ENCODE peak calls at places on chromosome 18, in ten cellular contexts. Q is heart right ventricle; X is CD8-positive, alpha-beta memory T cell; U is IMR-90; B is left ventricle myocardium inferior; C is fibroblast of lung; D is adipocyte; E is neural progenitor cell; F is heart left ventricle; V is hepatocyte. L is an unnamed sample. For H3K36me3 and H3K4me1, the result is how much of the 10 kb centered on the place peaks cover.

GRCh38 chr18:58005885-58006523 is 38.0 kb upstream of the NEDD4L start:
- DNase-seq in Q (no peak), X (no peak), U (peak), B (no peak), C (peak), D (peak), E (no peak), F (no peak), V (no peak), L (no peak)

GRCh38 chr18:46204143-46204542 is 100.0 kb downstream of the HAUS1 start:
- DNase-seq in Q (no peak), X (no peak), U (no peak), B (no peak), C (no peak), D (no peak), E (no peak), F (no peak), V (no peak), L (no peak)

GRCh38 chr18:61290616-61291015 is 42.6 kb upstream of the CDH20 start:
- DNase-seq in Q (no peak), X (no peak), U (no peak), B (no peak), C (no peak), D (no peak), E (no peak), F (no peak), V (no peak), L (no peak)

GRCh38 chr18:32624182-32624723 is 148.6 kb downstream of the KLHL14 start:
- DNase-seq in Q (no peak), X (no peak), U (no peak), B (no peak), C (no peak), D (no peak), E (no peak), F (no peak), V (no peak), L (no peak)

GRCh38 chr18:31977270-31977872 is 34.4 kb upstream of the TRAPPC8 start:
- DNase-seq in Q (no peak), X (peak), U (peak), B (no peak), C (peak), D (peak), E (peak), F (peak), V (peak), L (peak)

GRCh38 chr18:79570266-79571201 is 109.1 kb upstream of the CTDP1 start:
- DNase-seq in Q (no peak), X (no peak), U (peak), B (no peak), C (peak), D (peak), E (no peak), F (peak), V (no peak), L (no peak)

GRCh38 chr18:74472312-74472711 is 15.2 kb upstream of the DIPK1C start:
- DNase-seq in Q (no peak), X (no peak), U (no peak), B (no peak), C (no peak), D (no peak), E (no peak), F (no peak), V (no peak), L (no peak)

GRCh38 chr18:45107425-45107824 is 426.7 kb downstream of the SETBP1 start:
- DNase-seq in Q (no peak), X (no peak), U (peak), B (no peak), C (peak), D (peak), E (no peak), F (no peak), V (no peak), L (no peak)

GRCh38 chr18:57900906-57901305 is 97.8 kb upstream of the ATP8B1 start:
- DNase-seq in Q (no peak), X (no peak), U (no peak), B (no peak), C (peak), D (peak), E (no peak), F (no peak), V (no peak), L (no peak)

GRCh38 chr18:22169011-22169888 is at the start of gene GATA6:
- DNase-seq in Q (peak), X (peak), U (peak), B (peak), C (peak), D (peak), E (peak), F (peak), V (peak), L (peak)

GRCh38 chr18:48292787-48293409 is 116.3 kb downstream of the ZBTB7C start:
- DNase-seq in Q (no peak), X (no peak), U (no peak), B (no peak), C (no peak), D (no peak), E (no peak), F (no peak), V (no peak), L (peak)

GRCh38 chr18:74451148-74451547 is 6.0 kb downstream of the DIPK1C start:
- DNase-seq in Q (no peak), X (no peak), U (no peak), B (no peak), C (no peak), D (no peak), E (no peak), F (no peak), V (no peak), L (no peak)

GRCh38 chr18:61541673-61542072 is 208.4 kb downstream of the CDH20 start:
- DNase-seq in Q (no peak), X (no peak), U (peak), B (no peak), C (peak), D (no peak), E (no peak), F (no peak), V (no peak), L (no peak)

GRCh38 chr18:32470136-32470712 is 458 bp downstream of the GAREM1 start:
- DNase-seq in Q (peak), X (no peak), U (peak), B (peak), C (peak), D (peak), E (peak), F (peak), V (no peak), L (peak)

GRCh38 chr18:75314606-75315005 is 104.0 kb downstream of the TSHZ1 start:
- DNase-seq in Q (no peak), X (no peak), U (no peak), B (no peak), C (no peak), D (no peak), E (no peak), F (no peak), V (no peak), L (no peak)

GRCh38 chr18:47997338-47997780 is 66.9 kb upstream of the SMAD2 start:
- DNase-seq in Q (no peak), X (no peak), U (no peak), B (no peak), C (no peak), D (no peak), E (peak), F (no peak), V (no peak), L (peak)

GRCh38 chr18:48193521-48194251 is 215.5 kb downstream of the ZBTB7C start:
- DNase-seq in Q (peak), X (no peak), U (no peak), B (no peak), C (no peak), D (no peak), E (no peak), F (peak), V (no peak), L (peak)

GRCh38 chr18:212780-213179 is 54.4 kb downstream of the USP14 start:
- DNase-seq in Q (no peak), X (no peak), U (no peak), B (no peak), C (peak), D (peak), E (no peak), F (no peak), V (no peak), L (no peak)

GRCh38 chr18:210780-211179 is 52.4 kb downstream of the USP14 start:
- DNase-seq in Q (no peak), X (no peak), U (no peak), B (no peak), C (no peak), D (no peak), E (no peak), F (no peak), V (no peak), L (no peak)

GRCh38 chr18:213505-213904 is 54.3 kb downstream of the THOC1 start:
- DNase-seq in Q (no peak), X (no peak), U (no peak), B (no peak), C (no peak), D (no peak), E (no peak), F (no peak), V (no peak), L (no peak)

GRCh38 chr18:210075-210474 is 51.7 kb downstream of the USP14 start:
- DNase-seq in Q (no peak), X (no peak), U (no peak), B (no peak), C (no peak), D (no peak), E (no peak), F (no peak), V (no peak), L (no peak)

GRCh38 chr18:211582-211981 is 53.2 kb downstream of the USP14 start:
- DNase-seq in Q (no peak), X (no peak), U (no peak), B (no peak), C (no peak), D (no peak), E (no peak), F (no peak), V (no peak), L (no peak)
- H3K36me3 ChIP-seq in Q (under half), X (under half), U (under half), B (half or more), C (under half), D (half or more), E (under half), F (under half), V (under half), L (under half)

GRCh38 chr18:76422121-76422520 is 72.9 kb downstream of the ZNF516 start:
- DNase-seq in Q (no peak), X (no peak), U (no peak), B (no peak), C (no peak), D (no peak), E (no peak), F (no peak), V (no peak), L (no peak)
- H3K4me1 ChIP-seq in Q (under half), X (under half), U (under half), B (under half), C (under half), D (under half), E (under half), F (under half), V (under half), L (under half)

DNA sequence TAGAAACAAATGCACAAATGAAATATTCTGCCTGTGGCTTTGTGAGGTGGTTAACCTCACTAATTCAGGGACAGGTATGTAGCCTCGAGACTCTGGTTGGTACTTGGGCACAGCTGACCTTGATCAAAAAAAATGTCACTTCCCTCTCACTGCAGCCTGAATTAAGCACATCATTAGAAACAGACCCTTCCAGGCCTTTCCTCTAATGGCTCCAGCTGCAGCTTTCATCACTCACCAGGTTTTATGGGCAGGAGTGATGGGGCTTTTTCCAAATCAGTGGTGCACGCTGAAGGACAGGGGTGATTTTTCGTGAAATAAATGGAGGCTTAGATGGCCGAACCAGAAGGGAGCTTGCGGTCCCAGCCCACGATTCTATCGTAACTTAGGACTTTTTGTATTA is 213.0 kb upstream of the RAB12 start:
- DNase-seq in Q (no peak), X (no peak), U (no peak), B (no peak), C (no peak), D (no peak), E (no peak), F (no peak), V (no peak), L (no peak)
- H3K36me3 ChIP-seq in Q (under half), X (under half), U (under half), B (half or more), C (under half), D (half or more), E (under half), F (under half), V (under half), L (under half)

GRCh38 chr18:77058186-77058847 is 74.3 kb downstream of the MBP start:
- DNase-seq in Q (peak), X (no peak), U (no peak), B (peak), C (no peak), D (no peak), E (no peak), F (peak), V (no peak), L (no peak)

GRCh38 chr18:77061291-77061945 is 71.2 kb downstream of the MBP start:
- DNase-seq in Q (no peak), X (no peak), U (peak), B (no peak), C (peak), D (no peak), E (no peak), F (no peak), V (no peak), L (no peak)

GRCh38 chr18:77057043-77057442 is 75.5 kb downstream of the MBP start:
- DNase-seq in Q (peak), X (no peak), U (no peak), B (peak), C (peak), D (no peak), E (no peak), F (peak), V (no peak), L (no peak)

GRCh38 chr18:77061946-77062517 is 70.6 kb downstream of the MBP start:
- DNase-seq in Q (no peak), X (no peak), U (no peak), B (no peak), C (no peak), D (no peak), E (peak), F (no peak), V (no peak), L (no peak)

GRCh38 chr18:77059294-77059916 is 73.2 kb downstream of the MBP start:
- DNase-seq in Q (no peak), X (no peak), U (peak), B (no peak), C (peak), D (peak), E (peak), F (no peak), V (peak), L (no peak)
- H3K4me1 ChIP-seq in Q (under half), X (half or more), U (under half), B (half or more), C (under half), D (under half), E (under half), F (under half), V (under half), L (under half)

DNA sequence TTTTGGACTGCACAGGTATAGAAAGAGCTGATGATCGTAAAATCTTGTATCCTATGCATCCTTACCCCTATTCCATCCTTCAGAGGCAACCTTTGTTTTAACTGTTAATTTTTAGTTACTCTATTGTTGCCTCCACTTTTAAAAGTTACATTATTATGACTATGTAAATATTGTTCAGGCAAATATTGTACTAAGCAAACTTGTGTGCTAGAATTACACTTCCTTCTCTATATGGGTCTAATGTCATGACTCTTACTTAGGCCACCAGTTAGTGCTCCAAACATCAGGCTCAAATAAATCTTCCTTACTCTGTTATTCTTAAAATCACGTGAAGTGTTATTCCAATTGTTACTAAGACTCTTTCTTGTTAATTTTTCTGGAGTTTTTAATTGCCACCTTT is 47.4 kb upstream of the EMILIN2 start:
- DNase-seq in Q (no peak), X (no peak), U (no peak), B (no peak), C (no peak), D (no peak), E (no peak), F (no peak), V (no peak), L (no peak)
- H3K36me3 ChIP-seq in Q (under half), X (half or more), U (under half), B (half or more), C (under half), D (half or more), E (under half), F (under half), V (under half), L (under half)